ENCODE peak calls at places on chromosomes 6 and 20, in six cellular contexts. X is astrocyte, H is IMR-90, P is heart left ventricle, Y is PC-3, I is A549. S is an unnamed sample.

GRCh38 chr6:2938632-2939083 is 32.7 kb downstream of the SERPINB6 start:
- DNase-seq in Y (peak; percentile 78), P (no peak), I (peak; percentile 74), H (no peak), X (no peak), S (no peak)

GRCh38 chr6:157434349-157435016 is 53.5 kb downstream of the ZDHHC14 start:
- DNase-seq in X (no peak), I (no peak), P (no peak), H (no peak), Y (peak; percentile 43), S (no peak)

GRCh38 chr6:14635195-14635594 is 517.6 kb downstream of the CD83 start:
- DNase-seq in I (no peak), Y (no peak), P (no peak), X (no peak), H (no peak), S (peak; percentile 49)

GRCh38 chr20:62598761-62599194 is 43.5 kb upstream of the SLCO4A1 start:
- DNase-seq in H (no peak), P (no peak), I (peak; percentile 55), X (no peak), Y (peak; percentile 83), S (no peak)

GRCh38 chr6:27296106-27296783 is 15.8 kb downstream of the POM121L2 start:
- DNase-seq in P (no peak), H (peak; percentile 41), I (no peak), X (peak; percentile 29), Y (peak; percentile 55), S (no peak)

GRCh38 chr20:2955257-2955950 is 82.1 kb downstream of the PTPRA start:
- DNase-seq in I (no peak), P (no peak), Y (no peak), H (no peak), X (no peak), S (no peak)

GRCh38 chr20:32697608-32698007 is 23.9 kb upstream of the C20orf203 start:
- DNase-seq in X (no peak), H (no peak), P (no peak), I (no peak), Y (no peak), S (no peak)

GRCh38 chr20:9068232-9068781 is 580 bp upstream of the PLCB4 start:
- DNase-seq in I (peak; percentile 75), H (peak; percentile 41), P (peak; percentile 66), Y (peak; percentile 69), X (peak; percentile 17), S (no peak)

GRCh38 chr6:30682181-30683117 is 4.0 kb downstream of the PPP1R18 start:
- DNase-seq in P (peak; percentile 88), X (peak; percentile 77), H (peak; percentile 95), I (peak; percentile 41), Y (peak; percentile 84), S (peak; percentile 90)
- H3K4me1 ChIP-seq in P (peaks cover 35% of the 10 kb centered on the region), X (peaks cover 40% of the 10 kb centered on the region), H (peaks cover 14% of the 10 kb centered on the region), I (peaks cover 54% of the 10 kb centered on the region), Y (peaks cover 58% of the 10 kb centered on the region), S (peaks cover 34% of the 10 kb centered on the region)

GRCh38 chr20:57470212-57470522 is 54.8 kb downstream of the CTCFL start:
- DNase-seq in X (no peak), I (no peak), P (no peak), Y (no peak), H (no peak), S (no peak)

GRCh38 chr20:57467742-57468141 is 57.2 kb downstream of the CTCFL start:
- DNase-seq in Y (no peak), P (no peak), I (no peak), H (no peak), X (no peak), S (no peak)

GRCh38 chr20:57470666-57471495 is 54.1 kb downstream of the CTCFL start:
- DNase-seq in X (no peak), Y (no peak), H (no peak), I (no peak), P (no peak), S (no peak)

GRCh38 chr20:57468523-57469417 is 56.2 kb downstream of the CTCFL start:
- DNase-seq in X (no peak), H (no peak), I (no peak), Y (no peak), P (no peak), S (no peak)

DNA sequence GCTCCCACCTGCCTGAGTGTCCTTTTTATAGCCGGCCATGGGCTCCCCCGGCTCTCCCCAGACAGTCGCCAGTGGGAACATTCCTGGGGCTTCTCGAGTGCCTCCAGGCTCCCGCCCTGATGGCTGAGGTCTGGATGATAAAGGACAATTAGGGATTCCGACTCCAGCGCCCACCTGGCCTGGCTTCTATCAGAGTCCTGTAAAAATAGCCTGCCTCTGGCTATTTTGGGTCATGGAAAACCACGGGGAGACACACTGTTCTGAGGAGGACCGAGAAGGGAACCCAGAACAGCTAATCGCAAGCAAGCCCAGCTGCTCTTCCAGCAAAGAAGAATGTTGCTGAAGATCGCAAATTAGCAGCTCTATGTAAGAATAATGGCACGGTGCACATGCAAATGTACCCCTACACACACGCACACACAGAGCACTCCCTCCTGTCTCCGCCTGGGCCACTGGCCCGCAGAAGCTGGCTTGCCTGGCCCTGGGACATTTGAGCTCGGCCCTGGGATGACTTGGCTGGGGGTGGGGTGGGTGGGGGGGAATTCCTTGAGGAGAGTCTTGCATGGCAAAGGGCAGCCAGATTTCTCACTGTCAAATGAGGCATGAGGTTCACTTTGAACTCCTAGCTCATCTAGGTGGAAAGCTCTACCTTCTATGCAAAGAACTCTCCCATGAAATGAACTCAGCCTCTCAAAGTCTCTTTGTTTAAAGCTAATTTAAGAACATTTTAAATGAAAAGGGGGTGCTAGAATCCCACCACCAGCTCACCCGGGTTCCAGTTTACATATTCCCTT is 55.3 kb downstream of the CTCFL start:
- DNase-seq in Y (no peak), X (no peak), I (no peak), H (no peak), P (peak; percentile 58), S (no peak)
- H3K27ac ChIP-seq in Y (no peak overlapping the region), X (no peak overlapping the region), I (no peak overlapping the region), H (no peak overlapping the region), P (peak overlapping the region; percentile 25), S (no peak overlapping the region)

GRCh38 chr6:56902551-56903464 is 52.1 kb upstream of the BEND6 start:
- DNase-seq in H (peak; percentile 76), I (peak; percentile 15), X (peak; percentile 83), Y (peak; percentile 72), P (peak; percentile 11), S (no peak)
- H3K4me3 ChIP-seq in H (no peak overlapping the region), I (no peak overlapping the region), X (no peak overlapping the region), Y (no peak overlapping the region), P (no peak overlapping the region), S (no peak overlapping the region)

GRCh38 chr20:39829255-39829654 is 859.8 kb downstream of the MAFB start:
- DNase-seq in Y (no peak), H (peak; percentile 41), P (no peak), I (no peak), X (no peak), S (no peak)
- H3K4me1 ChIP-seq in Y (no peaks in the 10 kb centered on the region), H (no peaks in the 10 kb centered on the region), P (no peaks in the 10 kb centered on the region), I (no peaks in the 10 kb centered on the region), X (peaks cover 11% of the 10 kb centered on the region), S (no peaks in the 10 kb centered on the region)

GRCh38 chr6:43706788-43707187 is 19.2 kb upstream of the MRPS18A start:
- DNase-seq in H (peak; percentile 38), P (no peak), X (peak; percentile 55), Y (no peak), I (no peak), S (no peak)

GRCh38 chr6:43707269-43707668 is 19.7 kb upstream of the MRPS18A start:
- DNase-seq in I (no peak), X (no peak), P (no peak), Y (no peak), H (no peak), S (no peak)

GRCh38 chr6:43709654-43710303 is 22.2 kb upstream of the MRPS18A start:
- DNase-seq in P (no peak), X (no peak), H (no peak), I (no peak), Y (no peak), S (no peak)

GRCh38 chr6:43707767-43708166 is 20.2 kb upstream of the MRPS18A start:
- DNase-seq in P (no peak), I (no peak), Y (no peak), X (no peak), H (no peak), S (no peak)

DNA sequence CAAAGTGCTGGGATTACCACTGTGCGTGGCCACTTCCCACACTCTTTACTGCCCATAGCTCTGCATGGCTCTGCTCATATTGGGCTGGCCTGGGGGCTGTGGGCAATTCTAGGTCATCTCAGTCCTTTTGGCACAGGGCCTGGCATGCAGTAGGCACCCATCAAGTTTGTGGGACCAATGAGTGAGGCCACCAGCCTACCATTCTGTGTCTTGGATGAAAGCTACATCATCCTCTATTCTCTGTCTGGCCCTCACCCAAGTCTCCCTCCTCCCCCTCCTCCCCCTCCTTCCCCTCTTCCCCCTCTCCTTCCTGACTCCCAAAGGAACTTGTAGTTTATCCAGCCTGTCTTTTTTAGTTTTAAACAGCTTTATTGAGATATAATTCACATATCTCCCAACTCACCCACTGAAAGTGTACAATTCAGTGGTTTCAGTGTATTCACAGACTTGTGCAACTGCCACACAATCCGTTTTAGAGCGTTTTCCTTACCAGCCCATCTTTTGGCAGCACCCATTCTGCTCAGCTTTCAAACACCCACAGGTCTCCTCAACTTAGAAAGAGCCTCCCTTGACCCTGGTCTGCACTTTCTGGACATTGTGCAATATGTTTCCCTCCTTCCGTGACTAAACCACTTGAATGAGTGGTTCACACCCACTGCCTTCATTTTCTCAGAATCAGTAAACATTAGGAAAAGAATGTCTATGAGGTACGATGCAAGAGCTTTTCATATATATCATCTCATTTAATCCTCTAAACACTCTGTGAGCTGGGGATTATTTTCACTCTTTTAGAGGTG is 21.5 kb upstream of the MRPS18A start:
- DNase-seq in I (no peak), X (peak; percentile 85), H (peak; percentile 82), P (no peak), Y (no peak), S (no peak)
- H3K27ac ChIP-seq in I (no peak overlapping the region), X (no peak overlapping the region), H (peak overlapping the region; percentile 84), P (peak overlapping the region; percentile 54), Y (no peak overlapping the region), S (no peak overlapping the region)

GRCh38 chr6:11712760-11713159 is 65.8 kb downstream of the ADTRP start:
- DNase-seq in H (peak; percentile 46), P (peak; percentile 17), Y (no peak), I (no peak), X (no peak), S (no peak)

GRCh38 chr6:11711644-11711993 is 67.0 kb downstream of the ADTRP start:
- DNase-seq in X (no peak), I (no peak), H (peak; percentile 80), P (no peak), Y (no peak), S (no peak)

GRCh38 chr6:11714798-11715285 is 63.8 kb downstream of the ADTRP start:
- DNase-seq in X (no peak), Y (no peak), P (no peak), I (no peak), H (no peak), S (no peak)

GRCh38 chr6:11711994-11712698 is 66.5 kb downstream of the ADTRP start:
- DNase-seq in X (peak; percentile 22), P (no peak), Y (no peak), I (no peak), H (peak; percentile 34), S (no peak)

DNA sequence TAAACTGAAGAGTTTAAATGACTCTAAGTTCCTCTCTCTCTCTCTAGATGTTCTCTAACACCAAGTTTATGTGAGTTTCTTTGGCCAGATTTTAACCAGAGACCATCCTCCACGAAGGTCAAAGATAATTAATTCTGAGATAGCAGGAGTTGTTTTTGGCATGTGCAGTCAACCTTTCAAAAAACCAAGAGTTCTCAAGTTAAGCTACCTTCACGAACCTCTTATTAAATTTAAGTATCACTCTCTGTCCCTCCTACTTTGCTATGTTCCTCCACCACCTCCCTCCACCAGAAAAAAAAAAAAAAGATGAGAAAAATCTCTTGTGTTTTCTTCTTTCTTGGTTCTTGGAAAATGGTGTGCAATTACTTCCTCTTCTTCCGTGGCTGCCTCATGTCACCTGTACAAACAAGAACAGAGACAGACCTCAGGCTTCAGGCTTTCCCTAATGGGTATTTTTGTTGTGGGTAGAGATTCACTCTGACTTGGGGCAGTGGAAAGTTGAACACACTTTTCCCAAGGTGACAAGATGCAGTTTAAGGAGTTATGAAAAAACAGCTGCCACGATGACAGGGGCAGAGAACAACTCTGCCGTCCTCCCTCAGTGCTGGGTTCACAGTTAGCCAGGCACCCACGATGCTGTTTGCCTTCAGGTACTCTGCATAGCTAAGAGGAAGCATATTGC is 64.3 kb downstream of the ADTRP start:
- DNase-seq in P (no peak), I (no peak), X (no peak), Y (no peak), H (no peak), S (peak; percentile 54)
- H3K4me3 ChIP-seq in P (no peak overlapping the region), I (no peak overlapping the region), X (no peak overlapping the region), Y (no peak overlapping the region), H (no peak overlapping the region), S (no peak overlapping the region)